ENCODE peak calls at places on chromosomes 4 and X, in ten cellular contexts. E is tibial artery; P is spleen; D is skeletal muscle cell; B is coronary artery; J is CD4-positive, CD25-positive, alpha-beta regulatory T cell; Z is brain microvascular endothelial cell; U is endodermal cell; G is mammary epithelial cell; A is left ventricle myocardium inferior. R is an unnamed sample.

GRCh38 chr4:76651616-76652015 is 216.6 kb downstream of the SHROOM3 start:
- DNase-seq in Z (no peak), J (no peak), U (no peak), E (no peak), B (no peak), G (no peak), P (no peak), A (no peak), D (no peak), R (no peak)

GRCh38 chr4:77309496-77309895 is 152.5 kb downstream of the CCNG2 start:
- DNase-seq in A (no peak), U (no peak), J (no peak), E (no peak), G (no peak), D (no peak), B (no peak), P (no peak), Z (no peak), R (no peak)

GRCh38 chr4:68271851-68272756 is 26.6 kb upstream of the TMPRSS11B start:
- DNase-seq in Z (peak), A (no peak), B (no peak), D (peak), E (no peak), J (peak), G (peak), P (no peak), U (peak), R (peak)

GRCh38 chr4:1968667-1969295 is 40.0 kb downstream of the NELFA start:
- DNase-seq in U (no peak), P (peak), A (no peak), B (no peak), Z (no peak), G (no peak), J (no peak), D (no peak), E (no peak), R (no peak)

GRCh38 chr4:17558941-17559708 is 17.9 kb upstream of the LAP3 start:
- DNase-seq in J (no peak), U (no peak), P (no peak), E (no peak), D (no peak), A (no peak), B (no peak), Z (no peak), G (no peak), R (no peak)

GRCh38 chr4:78951862-78952472 is 12.7 kb upstream of the PAQR3 start:
- DNase-seq in A (no peak), U (no peak), P (no peak), B (no peak), E (no peak), D (no peak), Z (no peak), J (peak), G (peak), R (no peak)

GRCh38 chr4:159386620-159387019 is 283.7 kb downstream of the RAPGEF2 start:
- DNase-seq in J (no peak), E (no peak), A (no peak), G (no peak), D (no peak), Z (no peak), P (no peak), U (no peak), B (no peak), R (no peak)

GRCh38 chr4:100081511-100081910 is 108.8 kb downstream of the DDIT4L start:
- DNase-seq in B (no peak), J (no peak), Z (no peak), E (no peak), G (peak), A (no peak), P (no peak), D (no peak), U (no peak), R (no peak)

GRCh38 chr4:111506706-111507105 is 638.5 kb upstream of the FAM241A start:
- DNase-seq in U (no peak), J (no peak), Z (peak), P (no peak), D (peak), E (no peak), A (no peak), G (no peak), B (no peak), R (peak)

GRCh38 chr4:100889401-100889800 is 371.6 kb upstream of the EMCN start:
- DNase-seq in J (no peak), P (no peak), U (no peak), B (no peak), E (no peak), A (no peak), G (no peak), D (no peak), Z (no peak), R (no peak)

GRCh38 chrX:50874878-50875277 is 35.7 kb upstream of the BMP15 start:
- DNase-seq in Z (no peak), P (no peak), U (peak), E (no peak), G (no peak), J (no peak), B (no peak), D (no peak), A (no peak), R (no peak)

GRCh38 chrX:113892891-113893290 is 691.0 kb upstream of the HTR2C start:
- DNase-seq in U (no peak), A (no peak), E (no peak), G (no peak), P (no peak), J (no peak), Z (no peak), D (no peak), B (no peak), R (no peak)

GRCh38 chr4:143337600-143338287 is 1.1 kb downstream of the GAB1 start:
- DNase-seq in G (peak), B (peak), D (no peak), P (no peak), Z (peak), E (peak), J (peak), U (peak), A (peak), R (no peak)

GRCh38 chrX:133645977-133646750 is 230.9 kb upstream of the GPC4 start:
- DNase-seq in D (peak), J (no peak), E (no peak), B (no peak), A (no peak), Z (peak), G (peak), P (no peak), U (no peak), R (no peak)

GRCh38 chr4:91758487-91758886 is 545.3 kb upstream of the GRID2 start:
- DNase-seq in B (no peak), J (no peak), Z (no peak), E (no peak), G (peak), A (no peak), D (peak), P (no peak), U (no peak), R (no peak)

GRCh38 chrX:130715299-130715698 is 187.7 kb downstream of the ENOX2 start:
- DNase-seq in Z (peak), A (no peak), G (peak), D (no peak), J (no peak), P (no peak), E (no peak), B (no peak), U (no peak), R (no peak)

GRCh38 chr4:156998500-156999174 is 27.0 kb upstream of the PDGFC start:
- DNase-seq in A (no peak), B (no peak), U (no peak), D (no peak), J (no peak), G (peak), E (no peak), P (no peak), Z (no peak), R (no peak)

GRCh38 chr4:184123009-184123408 is 94.7 kb downstream of the ENPP6 start:
- DNase-seq in D (no peak), U (no peak), G (no peak), Z (no peak), P (no peak), A (no peak), J (no peak), E (no peak), B (no peak), R (no peak)

GRCh38 chrX:116272881-116273280 is 102.3 kb downstream of the AGTR2 start:
- DNase-seq in B (no peak), Z (no peak), J (no peak), D (no peak), U (no peak), P (no peak), A (no peak), G (peak), E (no peak), R (no peak)

GRCh38 chr4:83731609-83732008 is 195.7 kb downstream of the GPAT3 start:
- DNase-seq in A (no peak), D (no peak), P (no peak), Z (peak), U (no peak), E (no peak), B (no peak), G (peak), J (no peak), R (no peak)

GRCh38 chr4:156764145-156764544 is 207.5 kb downstream of the PDGFC start:
- DNase-seq in A (no peak), J (no peak), B (no peak), D (no peak), P (no peak), Z (no peak), G (peak), U (no peak), E (no peak), R (no peak)

GRCh38 chrX:145821898-145822567 is 4.4 kb downstream of the SLITRK2 start:
- DNase-seq in U (peak), A (no peak), E (no peak), D (no peak), J (no peak), P (no peak), B (no peak), G (no peak), Z (no peak), R (no peak)

GRCh38 chr4:179165862-179166261 is 1723.6 kb upstream of the AGA start:
- DNase-seq in A (no peak), D (no peak), U (no peak), E (no peak), B (no peak), Z (no peak), P (no peak), J (no peak), G (no peak), R (no peak)
- H3K4me3 ChIP-seq in A (no peak), D (no peak), U (peak), E (no peak), B (no peak), Z (no peak), P (no peak), J (no peak), G (no peak), R (no peak)

GRCh38 chrX:137654481-137654880 is 88.6 kb downstream of the ZIC3 start:
- DNase-seq in U (no peak), P (no peak), A (no peak), G (no peak), Z (no peak), B (no peak), D (no peak), E (no peak), J (no peak), R (no peak)
- H3K4me3 ChIP-seq in U (no peak), P (no peak), A (no peak), G (no peak), Z (no peak), B (no peak), D (no peak), E (no peak), J (no peak), R (no peak)

GRCh38 chrX:72713130-72713529 is 976 bp downstream of the PHKA1 start:
- DNase-seq in D (no peak), A (no peak), U (no peak), E (no peak), P (no peak), Z (no peak), G (peak), B (no peak), J (no peak), R (no peak)
- H3K4me3 ChIP-seq in D (peak), A (peak), U (peak), E (peak), P (no peak), Z (peak), G (peak), B (peak), J (no peak), R (no peak)

GRCh38 chr4:85778809-85779124 is 303.8 kb downstream of the ARHGAP24 start:
- DNase-seq in A (no peak), D (no peak), J (no peak), Z (peak), U (no peak), P (no peak), B (no peak), G (no peak), E (no peak), R (no peak)
- H3K4me3 ChIP-seq in A (peak), D (peak), J (no peak), Z (peak), U (peak), P (peak), B (peak), G (peak), E (peak), R (peak)

DNA sequence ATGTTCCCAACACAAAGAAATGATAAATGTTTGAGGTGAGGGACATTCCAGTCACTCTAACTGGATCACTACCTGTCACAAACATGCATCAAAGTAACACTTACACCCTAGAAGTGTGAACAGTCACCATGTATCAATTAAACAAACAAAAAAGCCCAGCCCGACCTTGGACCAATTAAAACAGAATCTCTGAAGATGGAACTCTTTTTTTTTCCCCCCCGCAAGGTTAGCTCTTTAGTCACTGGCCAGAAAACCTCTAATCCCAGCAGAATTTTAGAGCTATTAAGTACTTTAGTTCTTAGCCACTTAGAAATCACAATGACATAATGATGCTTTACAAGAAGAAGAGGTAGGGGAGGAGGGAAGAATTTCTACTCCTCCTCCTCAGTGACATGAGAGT is 154.5 kb downstream of the PALLD start:
- DNase-seq in Z (no peak), E (no peak), B (no peak), A (no peak), U (no peak), G (no peak), J (no peak), P (no peak), D (no peak), R (no peak)
- H3K4me3 ChIP-seq in Z (no peak), E (no peak), B (no peak), A (no peak), U (no peak), G (no peak), J (no peak), P (no peak), D (no peak), R (no peak)

DNA sequence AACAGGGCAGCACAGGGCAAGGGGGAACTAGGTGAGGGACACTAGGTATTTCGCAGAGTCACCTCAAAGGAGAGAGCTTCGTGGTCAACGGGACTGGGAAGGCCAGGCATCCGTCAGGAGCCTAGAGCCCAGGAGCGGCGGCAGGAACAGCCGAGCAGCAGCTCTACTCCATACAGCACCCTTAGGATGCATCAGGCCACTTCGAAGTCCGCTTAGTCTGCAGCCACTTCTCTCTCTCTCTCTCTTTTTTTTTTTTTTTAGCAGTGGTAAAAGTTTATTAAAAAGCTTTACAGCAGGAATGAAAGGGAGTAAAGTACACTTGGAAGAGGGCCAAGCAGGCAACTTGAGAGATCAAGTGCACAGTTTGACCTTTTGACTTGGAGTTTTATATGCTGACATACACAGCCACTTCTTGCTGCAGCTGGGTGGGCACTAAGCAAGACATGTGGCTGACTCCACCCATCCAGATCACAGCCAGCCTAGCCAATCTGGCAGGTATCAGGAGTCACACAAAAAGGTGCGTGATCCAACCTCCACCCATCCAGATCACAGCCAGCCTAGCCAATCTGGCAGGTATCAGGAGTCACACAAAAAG is 209.7 kb upstream of the RADX start:
- DNase-seq in E (no peak), J (no peak), G (no peak), A (no peak), Z (no peak), D (no peak), U (no peak), B (no peak), P (no peak), R (no peak)
- H3K4me3 ChIP-seq in E (no peak), J (no peak), G (no peak), A (no peak), Z (no peak), D (no peak), U (no peak), B (no peak), P (no peak), R (no peak)

GRCh38 chr4:53558061-53558801 is 33.1 kb downstream of the LNX1 start:
- DNase-seq in G (peak), U (peak), A (no peak), P (no peak), D (no peak), E (no peak), B (no peak), J (no peak), Z (peak), R (no peak)

GRCh38 chr4:53555111-53555510 is 36.2 kb downstream of the LNX1 start:
- DNase-seq in P (no peak), E (no peak), J (no peak), G (no peak), A (no peak), B (no peak), Z (no peak), D (no peak), U (no peak), R (no peak)

GRCh38 chr4:53557601-53558000 is 33.7 kb downstream of the LNX1 start:
- DNase-seq in D (no peak), G (no peak), J (no peak), A (no peak), E (no peak), Z (no peak), P (no peak), B (no peak), U (no peak), R (no peak)

GRCh38 chr4:53562409-53562808 is 28.9 kb downstream of the LNX1 start:
- DNase-seq in E (no peak), U (no peak), Z (no peak), J (no peak), G (no peak), D (no peak), A (no peak), B (no peak), P (no peak), R (no peak)

DNA sequence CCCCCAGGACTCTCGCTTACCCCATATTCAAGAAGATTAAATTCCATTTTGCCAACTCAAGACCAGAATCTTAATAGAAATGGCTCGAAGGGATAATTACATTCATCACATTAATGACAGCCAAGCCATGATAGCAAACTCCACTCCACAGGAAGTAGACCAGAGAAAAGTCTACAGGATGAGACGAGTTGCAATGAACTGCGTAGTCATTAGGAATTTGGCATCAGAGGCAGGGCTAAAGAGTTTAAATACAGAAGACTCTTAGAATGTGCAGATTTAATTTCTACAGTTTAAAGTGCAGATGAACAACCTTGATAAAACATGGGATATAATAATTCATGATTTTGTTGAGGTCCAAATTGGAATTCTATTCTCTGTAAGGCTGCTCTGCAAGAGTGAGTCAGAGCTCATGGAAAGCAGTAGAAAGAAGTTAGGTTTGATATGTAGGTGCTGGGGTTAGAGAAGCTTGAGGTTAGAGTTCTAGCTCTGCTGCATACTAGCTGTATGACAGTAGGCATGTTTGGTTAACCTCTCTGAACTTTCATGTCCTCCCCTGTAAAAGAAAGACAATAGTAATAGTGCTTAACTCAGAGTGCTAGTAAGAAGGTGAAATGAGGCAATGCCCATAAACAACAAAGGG is 32.2 kb downstream of the LNX1 start:
- DNase-seq in U (no peak), G (peak), B (no peak), J (no peak), A (no peak), P (no peak), D (no peak), Z (no peak), E (no peak), R (no peak)
- H3K4me3 ChIP-seq in U (no peak), G (no peak), B (no peak), J (no peak), A (no peak), P (no peak), D (no peak), Z (no peak), E (no peak), R (no peak)

DNA sequence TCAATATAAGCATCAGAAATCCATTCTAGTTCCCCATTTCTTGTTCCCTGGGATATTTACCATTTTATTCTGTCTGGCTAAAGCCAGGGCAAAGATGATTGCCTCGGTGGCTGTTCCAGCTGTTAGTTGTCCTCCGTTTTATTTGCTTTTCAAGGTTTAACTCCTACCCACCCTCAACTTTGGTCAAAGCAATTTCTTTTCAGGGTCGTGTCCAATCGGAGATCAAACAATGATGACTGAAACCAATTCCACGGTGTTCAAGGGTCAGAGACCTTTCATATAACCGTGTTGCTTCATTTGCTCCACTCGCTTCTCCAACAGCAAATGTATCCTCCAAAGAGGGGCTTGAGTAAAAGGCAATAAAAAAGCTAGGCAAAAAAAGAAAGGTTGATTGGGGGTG is 193.5 kb upstream of the FTHL17 start:
- DNase-seq in E (no peak), G (no peak), P (no peak), D (no peak), B (no peak), U (no peak), A (no peak), Z (no peak), J (no peak), R (no peak)
- H3K4me3 ChIP-seq in E (peak), G (peak), P (no peak), D (no peak), B (peak), U (peak), A (peak), Z (peak), J (no peak), R (no peak)

DNA sequence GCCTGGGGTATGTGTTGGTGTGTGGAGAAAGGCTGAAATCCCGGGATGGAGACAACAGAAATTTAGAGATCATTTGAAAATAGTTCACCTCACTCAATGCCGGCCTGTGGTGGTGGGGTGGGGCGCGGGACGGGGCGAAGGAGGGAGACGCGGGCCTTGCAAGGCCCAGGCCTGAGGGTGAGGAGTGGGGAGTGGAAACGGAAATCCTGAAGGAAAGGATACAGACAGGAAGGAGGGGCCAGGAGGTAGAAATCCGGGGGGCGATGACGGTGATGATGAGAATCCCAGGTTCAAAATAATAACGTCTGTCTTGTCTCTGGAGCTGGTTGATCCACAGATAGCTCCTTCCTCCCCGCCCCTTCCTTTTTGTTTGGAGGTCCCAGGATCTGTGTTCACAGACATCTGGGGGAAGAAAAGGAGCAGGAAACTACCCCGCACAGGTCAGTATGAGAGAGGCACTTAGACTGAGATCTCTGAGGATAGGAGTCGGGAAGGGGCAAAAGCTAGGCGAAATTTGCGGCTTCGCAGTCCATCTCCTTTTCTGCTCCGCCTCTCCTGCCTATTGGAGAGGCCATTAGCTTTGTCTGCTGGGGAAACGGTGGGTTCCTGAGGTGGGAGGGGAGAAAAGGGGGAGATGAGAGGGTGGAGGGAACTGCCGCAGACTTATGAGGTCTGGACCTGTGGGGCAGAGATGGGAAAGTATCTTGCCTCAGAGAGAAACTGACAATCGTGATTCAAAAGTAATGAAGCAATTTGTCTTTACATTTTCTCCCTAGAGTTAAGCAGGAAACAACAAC is 760 bp downstream of the TCEAL7 start:
- DNase-seq in D (no peak), U (peak), B (no peak), A (no peak), Z (no peak), P (no peak), E (no peak), J (no peak), G (no peak), R (no peak)
- H3K4me3 ChIP-seq in D (peak), U (no peak), B (peak), A (peak), Z (peak), P (peak), E (peak), J (no peak), G (no peak), R (peak)